ENCODE peak calls at places on chromosomes 11 and 22, in ten cellular contexts. One of them, this sample, is unnamed.

GRCh38 chr11:33652930-33653329 is 47.7 kb downstream of the C11orf91 start:
- DNase-seq in NCI-H345: no peak
- DNase-seq in aorta: no peak
- DNase-seq in HT1080: no peak
- DNase-seq in Calu3: no peak
- DNase-seq in ovary: no peak
- DNase-seq in AG08396: no peak
- DNase-seq in activated naive CD8-positive, alpha-beta T cell treated with anti-CD3 and anti-CD28 coated beads, Interleukin-2, amount 50 U/mL, for 24 hours: no peak
- DNase-seq in heart right ventricle: no peak
- DNase-seq in activated effector memory CD4-positive, alpha-beta T cell treated with anti-CD3 and anti-CD28 coated beads, Interleukin-2, amount 50 U/mL, for 16 hours: no peak
- DNase-seq in this sample: no peak

GRCh38 chr11:129930306-129930705 is 34.9 kb upstream of the NFRKB start:
- DNase-seq in HT1080: peak; percentile 6
- DNase-seq in heart right ventricle: no peak
- DNase-seq in AG08396: no peak
- DNase-seq in NCI-H345: no peak
- DNase-seq in ovary: no peak
- DNase-seq in activated effector memory CD4-positive, alpha-beta T cell treated with anti-CD3 and anti-CD28 coated beads, Interleukin-2, amount 50 U/mL, for 16 hours: no peak
- DNase-seq in activated naive CD8-positive, alpha-beta T cell treated with anti-CD3 and anti-CD28 coated beads, Interleukin-2, amount 50 U/mL, for 24 hours: no peak
- DNase-seq in Calu3: peak; percentile 1
- DNase-seq in aorta: no peak
- DNase-seq in this sample: no peak

GRCh38 chr11:35237860-35238715 is 99.1 kb downstream of the CD44 start:
- DNase-seq in activated naive CD8-positive, alpha-beta T cell treated with anti-CD3 and anti-CD28 coated beads, Interleukin-2, amount 50 U/mL, for 24 hours: peak; percentile 57
- DNase-seq in ovary: no peak
- DNase-seq in activated effector memory CD4-positive, alpha-beta T cell treated with anti-CD3 and anti-CD28 coated beads, Interleukin-2, amount 50 U/mL, for 16 hours: peak; percentile 76
- DNase-seq in HT1080: no peak
- DNase-seq in aorta: no peak
- DNase-seq in NCI-H345: peak; percentile 45
- DNase-seq in heart right ventricle: peak; percentile 62
- DNase-seq in Calu3: peak; percentile 32
- DNase-seq in AG08396: no peak
- DNase-seq in this sample: peak; percentile 35

GRCh38 chr11:95674669-95675358 is 114.8 kb downstream of the FAM76B start:
- DNase-seq in activated naive CD8-positive, alpha-beta T cell treated with anti-CD3 and anti-CD28 coated beads, Interleukin-2, amount 50 U/mL, for 24 hours: peak; percentile 51
- DNase-seq in activated effector memory CD4-positive, alpha-beta T cell treated with anti-CD3 and anti-CD28 coated beads, Interleukin-2, amount 50 U/mL, for 16 hours: no peak
- DNase-seq in aorta: no peak
- DNase-seq in HT1080: no peak
- DNase-seq in Calu3: no peak
- DNase-seq in NCI-H345: no peak
- DNase-seq in AG08396: no peak
- DNase-seq in ovary: no peak
- DNase-seq in heart right ventricle: no peak
- DNase-seq in this sample: no peak

GRCh38 chr11:64644348-64645242 is 53.6 kb downstream of the SLC22A12 start:
- DNase-seq in aorta: no peak
- DNase-seq in HT1080: peak; percentile 12
- DNase-seq in Calu3: no peak
- DNase-seq in AG08396: peak; percentile 32
- DNase-seq in NCI-H345: no peak
- DNase-seq in ovary: no peak
- DNase-seq in heart right ventricle: no peak
- DNase-seq in activated naive CD8-positive, alpha-beta T cell treated with anti-CD3 and anti-CD28 coated beads, Interleukin-2, amount 50 U/mL, for 24 hours: no peak
- DNase-seq in activated effector memory CD4-positive, alpha-beta T cell treated with anti-CD3 and anti-CD28 coated beads, Interleukin-2, amount 50 U/mL, for 16 hours: no peak
- DNase-seq in this sample: no peak

GRCh38 chr22:30245985-30246901 is at the start of gene LIF:
- DNase-seq in HT1080: no peak
- DNase-seq in heart right ventricle: no peak
- DNase-seq in NCI-H345: no peak
- DNase-seq in activated effector memory CD4-positive, alpha-beta T cell treated with anti-CD3 and anti-CD28 coated beads, Interleukin-2, amount 50 U/mL, for 16 hours: peak; percentile 84
- DNase-seq in activated naive CD8-positive, alpha-beta T cell treated with anti-CD3 and anti-CD28 coated beads, Interleukin-2, amount 50 U/mL, for 24 hours: peak; percentile 66
- DNase-seq in ovary: peak; percentile 52
- DNase-seq in AG08396: peak; percentile 88
- DNase-seq in Calu3: peak; percentile 71
- DNase-seq in aorta: no peak
- DNase-seq in this sample: no peak

GRCh38 chr11:27933992-27934829 is 173.7 kb downstream of the KIF18A start:
- DNase-seq in heart right ventricle: no peak
- DNase-seq in ovary: no peak
- DNase-seq in aorta: no peak
- DNase-seq in activated naive CD8-positive, alpha-beta T cell treated with anti-CD3 and anti-CD28 coated beads, Interleukin-2, amount 50 U/mL, for 24 hours: no peak
- DNase-seq in AG08396: peak; percentile 75
- DNase-seq in HT1080: peak; percentile 98
- DNase-seq in NCI-H345: no peak
- DNase-seq in Calu3: peak; percentile 4
- DNase-seq in activated effector memory CD4-positive, alpha-beta T cell treated with anti-CD3 and anti-CD28 coated beads, Interleukin-2, amount 50 U/mL, for 16 hours: no peak
- DNase-seq in this sample: no peak

GRCh38 chr22:37485006-37485713 is 1.0 kb downstream of the MFNG start:
- DNase-seq in aorta: peak; percentile 69
- DNase-seq in activated naive CD8-positive, alpha-beta T cell treated with anti-CD3 and anti-CD28 coated beads, Interleukin-2, amount 50 U/mL, for 24 hours: peak; percentile 61
- DNase-seq in activated effector memory CD4-positive, alpha-beta T cell treated with anti-CD3 and anti-CD28 coated beads, Interleukin-2, amount 50 U/mL, for 16 hours: peak; percentile 86
- DNase-seq in heart right ventricle: peak; percentile 45
- DNase-seq in ovary: no peak
- DNase-seq in NCI-H345: no peak
- DNase-seq in AG08396: no peak
- DNase-seq in HT1080: no peak
- DNase-seq in Calu3: no peak
- DNase-seq in this sample: no peak

GRCh38 chr11:33936745-33937612 is 45.1 kb upstream of the LMO2 start:
- DNase-seq in AG08396: peak; percentile 27
- DNase-seq in activated naive CD8-positive, alpha-beta T cell treated with anti-CD3 and anti-CD28 coated beads, Interleukin-2, amount 50 U/mL, for 24 hours: no peak
- DNase-seq in NCI-H345: peak; percentile 58
- DNase-seq in HT1080: peak; percentile 39
- DNase-seq in heart right ventricle: peak; percentile 82
- DNase-seq in activated effector memory CD4-positive, alpha-beta T cell treated with anti-CD3 and anti-CD28 coated beads, Interleukin-2, amount 50 U/mL, for 16 hours: no peak
- DNase-seq in ovary: peak; percentile 39
- DNase-seq in Calu3: peak; percentile 3
- DNase-seq in aorta: peak; percentile 83
- DNase-seq in this sample: no peak

GRCh38 chr22:45996241-45997076 is 19.5 kb upstream of the WNT7B start:
- DNase-seq in AG08396: no peak
- DNase-seq in ovary: peak; percentile 57
- DNase-seq in activated effector memory CD4-positive, alpha-beta T cell treated with anti-CD3 and anti-CD28 coated beads, Interleukin-2, amount 50 U/mL, for 16 hours: no peak
- DNase-seq in heart right ventricle: peak; percentile 66
- DNase-seq in aorta: peak; percentile 92
- DNase-seq in activated naive CD8-positive, alpha-beta T cell treated with anti-CD3 and anti-CD28 coated beads, Interleukin-2, amount 50 U/mL, for 24 hours: no peak
- DNase-seq in NCI-H345: no peak
- DNase-seq in Calu3: no peak
- DNase-seq in HT1080: peak; percentile 78
- DNase-seq in this sample: no peak

GRCh38 chr11:82174610-82175009 is 559.1 kb downstream of the FAM181B start:
- DNase-seq in aorta: no peak
- DNase-seq in HT1080: peak; percentile 1
- DNase-seq in NCI-H345: no peak
- DNase-seq in Calu3: no peak
- DNase-seq in heart right ventricle: no peak
- DNase-seq in activated effector memory CD4-positive, alpha-beta T cell treated with anti-CD3 and anti-CD28 coated beads, Interleukin-2, amount 50 U/mL, for 16 hours: no peak
- DNase-seq in activated naive CD8-positive, alpha-beta T cell treated with anti-CD3 and anti-CD28 coated beads, Interleukin-2, amount 50 U/mL, for 24 hours: no peak
- DNase-seq in ovary: no peak
- DNase-seq in AG08396: no peak
- DNase-seq in this sample: no peak

GRCh38 chr11:76267563-76267962 is 61.3 kb upstream of the WNT11 start:
- DNase-seq in aorta: no peak
- DNase-seq in HT1080: no peak
- DNase-seq in NCI-H345: no peak
- DNase-seq in AG08396: no peak
- DNase-seq in heart right ventricle: no peak
- DNase-seq in Calu3: no peak
- DNase-seq in activated naive CD8-positive, alpha-beta T cell treated with anti-CD3 and anti-CD28 coated beads, Interleukin-2, amount 50 U/mL, for 24 hours: no peak
- DNase-seq in activated effector memory CD4-positive, alpha-beta T cell treated with anti-CD3 and anti-CD28 coated beads, Interleukin-2, amount 50 U/mL, for 16 hours: no peak
- DNase-seq in ovary: no peak
- DNase-seq in this sample: no peak

GRCh38 chr11:117793521-117793920 is 3.5 kb downstream of the DSCAML1 start:
- DNase-seq in activated effector memory CD4-positive, alpha-beta T cell treated with anti-CD3 and anti-CD28 coated beads, Interleukin-2, amount 50 U/mL, for 16 hours: no peak
- DNase-seq in heart right ventricle: no peak
- DNase-seq in ovary: no peak
- DNase-seq in aorta: no peak
- DNase-seq in AG08396: no peak
- DNase-seq in activated naive CD8-positive, alpha-beta T cell treated with anti-CD3 and anti-CD28 coated beads, Interleukin-2, amount 50 U/mL, for 24 hours: no peak
- DNase-seq in HT1080: no peak
- DNase-seq in NCI-H345: no peak
- DNase-seq in Calu3: no peak
- DNase-seq in this sample: no peak

GRCh38 chr11:46391578-46392420 is at the start of gene CHRM4:
- DNase-seq in activated effector memory CD4-positive, alpha-beta T cell treated with anti-CD3 and anti-CD28 coated beads, Interleukin-2, amount 50 U/mL, for 16 hours: no peak
- DNase-seq in Calu3: peak; percentile 65
- DNase-seq in HT1080: peak; percentile 59
- DNase-seq in AG08396: peak; percentile 86
- DNase-seq in ovary: peak; percentile 53
- DNase-seq in aorta: no peak
- DNase-seq in NCI-H345: peak; percentile 82
- DNase-seq in activated naive CD8-positive, alpha-beta T cell treated with anti-CD3 and anti-CD28 coated beads, Interleukin-2, amount 50 U/mL, for 24 hours: no peak
- DNase-seq in heart right ventricle: no peak
- DNase-seq in this sample: no peak

GRCh38 chr11:104254347-104254746 is 90.4 kb upstream of the PDGFD start:
- DNase-seq in ovary: no peak
- DNase-seq in HT1080: peak; percentile 59
- DNase-seq in activated effector memory CD4-positive, alpha-beta T cell treated with anti-CD3 and anti-CD28 coated beads, Interleukin-2, amount 50 U/mL, for 16 hours: peak; percentile 62
- DNase-seq in AG08396: peak; percentile 3
- DNase-seq in NCI-H345: no peak
- DNase-seq in activated naive CD8-positive, alpha-beta T cell treated with anti-CD3 and anti-CD28 coated beads, Interleukin-2, amount 50 U/mL, for 24 hours: peak; percentile 18
- DNase-seq in Calu3: peak; percentile 40
- DNase-seq in heart right ventricle: peak; percentile 8
- DNase-seq in aorta: no peak
- DNase-seq in this sample: no peak

GRCh38 chr11:68213135-68213515 is at the start of gene KMT5B:
- DNase-seq in activated effector memory CD4-positive, alpha-beta T cell treated with anti-CD3 and anti-CD28 coated beads, Interleukin-2, amount 50 U/mL, for 16 hours: peak; percentile 86
- DNase-seq in activated naive CD8-positive, alpha-beta T cell treated with anti-CD3 and anti-CD28 coated beads, Interleukin-2, amount 50 U/mL, for 24 hours: peak; percentile 68
- DNase-seq in aorta: peak; percentile 70
- DNase-seq in NCI-H345: peak; percentile 82
- DNase-seq in heart right ventricle: peak; percentile 70
- DNase-seq in HT1080: no peak
- DNase-seq in AG08396: peak; percentile 59
- DNase-seq in Calu3: peak; percentile 69
- DNase-seq in ovary: peak; percentile 84
- DNase-seq in this sample: no peak

This sample was measured in GM12878.